ENCODE peak calls at places on chromosomes 16 and 17, in seven cellular contexts. K is heart right ventricle, W is AG09309, G is progenitor cell of endocrine pancreas, M is psoas muscle, J is uterus, O is H9. C is an unnamed sample.

GRCh38 chr16:66959645-66960177 is 1.4 kb upstream of the CES3 start:
- DNase-seq in K (no peak), W (no peak), G (no peak), M (peak), O (no peak), J (no peak), C (no peak)

GRCh38 chr16:30031477-30031918 is 427 bp upstream of the TLCD3B start:
- DNase-seq in M (no peak), W (no peak), O (peak), G (no peak), K (no peak), J (no peak), C (no peak)

GRCh38 chr17:75639771-75640555 is 6.7 kb downstream of the SMIM5 start:
- DNase-seq in G (no peak), K (no peak), M (no peak), O (no peak), J (no peak), W (no peak), C (no peak)

GRCh38 chr17:46732754-46733398 is 85.6 kb downstream of the WNT3 start:
- DNase-seq in J (no peak), G (no peak), M (no peak), O (peak), W (no peak), K (no peak), C (no peak)

GRCh38 chr16:65353183-65353582 is 231.3 kb upstream of the CDH11 start:
- DNase-seq in O (no peak), J (no peak), W (no peak), M (no peak), G (no peak), K (no peak), C (no peak)

GRCh38 chr17:73455050-73455687 is 143.4 kb upstream of the CDC42EP4 start:
- DNase-seq in M (no peak), K (no peak), J (no peak), O (no peak), W (no peak), G (no peak), C (no peak)

GRCh38 chr17:79945591-79946255 is 89.9 kb downstream of the TBC1D16 start:
- DNase-seq in O (no peak), W (no peak), G (no peak), J (no peak), M (peak), K (no peak), C (no peak)

GRCh38 chr16:58196898-58197313 is 1.0 kb downstream of the CSNK2A2 start:
- DNase-seq in J (no peak), M (no peak), O (no peak), G (no peak), K (no peak), W (no peak), C (peak)

GRCh38 chr17:66073384-66073783 is 118.5 kb downstream of the CEP112 start:
- DNase-seq in M (no peak), J (no peak), K (no peak), G (no peak), O (peak), W (no peak), C (no peak)

GRCh38 chr16:1620391-1620790 is 8.2 kb downstream of the CRAMP1 start:
- DNase-seq in O (no peak), W (no peak), G (no peak), J (no peak), K (no peak), M (no peak), C (peak)

GRCh38 chr17:73412914-73413313 is 101.1 kb upstream of the CDC42EP4 start:
- DNase-seq in K (no peak), W (no peak), J (no peak), G (no peak), O (no peak), M (no peak), C (no peak)

GRCh38 chr17:38798614-38799500 is 499 bp downstream of the PIP4K2B start:
- DNase-seq in W (no peak), M (peak), J (no peak), G (no peak), K (peak), O (peak), C (no peak)

GRCh38 chr17:16997514-16998429 is 25.9 kb upstream of the TNFRSF13B start:
- DNase-seq in J (no peak), O (no peak), K (no peak), M (no peak), G (no peak), W (no peak), C (no peak)

GRCh38 chr17:57421393-57421717 is 165.0 kb downstream of the MSI2 start:
- DNase-seq in G (no peak), W (no peak), K (no peak), J (no peak), O (no peak), M (no peak), C (no peak)

GRCh38 chr16:49661465-49662187 is 194.3 kb downstream of the ZNF423 start:
- DNase-seq in M (peak), O (no peak), W (no peak), K (no peak), G (no peak), J (no peak), C (no peak)

GRCh38 chr16:48081656-48082055 is 74.1 kb downstream of the ABCC12 start:
- DNase-seq in O (no peak), J (no peak), G (no peak), M (no peak), W (peak), K (no peak), C (no peak)

GRCh38 chr16:281660-282249 is 1.2 kb upstream of the PDIA2 start:
- DNase-seq in W (no peak), M (no peak), G (no peak), K (no peak), J (no peak), O (no peak), C (no peak)

GRCh38 chr16:73483076-73483791 is 435.3 kb upstream of the ZFHX3 start:
- DNase-seq in J (no peak), M (no peak), W (no peak), O (peak), K (no peak), G (no peak), C (no peak)

GRCh38 chr17:79840204-79840988 is 1.2 kb upstream of the CBX4 start:
- DNase-seq in M (peak), G (no peak), O (peak), K (peak), J (peak), W (no peak), C (peak)

GRCh38 chr17:50621562-50621961 is 13.1 kb upstream of the ABCC3 start:
- DNase-seq in G (no peak), K (no peak), O (no peak), M (no peak), J (no peak), W (no peak), C (no peak)

GRCh38 chr17:19938736-19939135 is 38.9 kb downstream of the AKAP10 start:
- DNase-seq in K (no peak), G (no peak), O (no peak), J (no peak), W (no peak), M (no peak), C (no peak)

GRCh38 chr17:74737299-74738050 is 419 bp downstream of the RAB37 start:
- DNase-seq in M (no peak), J (no peak), K (no peak), O (peak), W (no peak), G (no peak), C (peak)

GRCh38 chr16:56245197-56245596 is 53.9 kb downstream of the GNAO1 start:
- DNase-seq in G (no peak), K (no peak), W (peak), M (no peak), O (no peak), J (no peak), C (no peak)

GRCh38 chr17:77376795-77377751 is 236.3 kb downstream of the SEC14L1 start:
- DNase-seq in G (no peak), J (peak), M (no peak), K (no peak), W (no peak), O (no peak), C (no peak)

GRCh38 chr17:35254107-35254802 is 11.4 kb downstream of the SLFN5 start:
- DNase-seq in J (peak), O (no peak), K (peak), M (peak), G (no peak), W (peak), C (no peak)

GRCh38 chr17:5892897-5893656 is 177.1 kb upstream of the WSCD1 start:
- DNase-seq in W (no peak), J (no peak), G (no peak), O (peak), M (no peak), K (no peak), C (no peak)

GRCh38 chr16:27284865-27285675 is 16.5 kb upstream of the NSMCE1 start:
- DNase-seq in K (no peak), J (no peak), G (no peak), O (no peak), W (no peak), M (no peak), C (no peak)

GRCh38 chr17:51372345-51373004 is 112.1 kb downstream of the UTP18 start:
- DNase-seq in J (no peak), W (peak), O (peak), K (peak), G (no peak), M (no peak), C (peak)

GRCh38 chr16:66717776-66718175 is 21.2 kb upstream of the CMTM4 start:
- DNase-seq in G (no peak), J (no peak), O (no peak), W (no peak), M (no peak), K (no peak), C (no peak)

GRCh38 chr17:17510456-17511292 is 14.5 kb upstream of the RASD1 start:
- DNase-seq in O (no peak), W (no peak), J (no peak), K (no peak), G (no peak), M (peak), C (no peak)

GRCh38 chr17:76138234-76138895 is 2.7 kb downstream of the FOXJ1 start:
- DNase-seq in K (no peak), J (no peak), O (peak), M (no peak), G (peak), W (no peak), C (no peak)

GRCh38 chr16:68319185-68319908 is 8.5 kb downstream of the PRMT7 start:
- DNase-seq in O (no peak), W (no peak), J (no peak), K (no peak), M (no peak), G (no peak), C (peak)

GRCh38 chr16:88894681-88895300 is 28.3 kb upstream of the PABPN1L start:
- DNase-seq in K (no peak), W (no peak), O (no peak), M (no peak), J (no peak), G (no peak), C (no peak)

GRCh38 chr17:18967806-18968744 is 16.1 kb downstream of the SLC5A10 start:
- DNase-seq in G (no peak), W (no peak), J (no peak), M (no peak), O (no peak), K (no peak), C (no peak)

GRCh38 chr17:50183439-50184001 is 17.7 kb downstream of the SGCA start:
- DNase-seq in M (peak), J (no peak), O (no peak), G (no peak), W (no peak), K (no peak), C (no peak)

GRCh38 chr17:13740692-13741091 is 139.0 kb upstream of the HS3ST3A1 start:
- DNase-seq in J (no peak), K (no peak), W (no peak), O (no peak), M (no peak), G (no peak), C (no peak)
- TF ChIP-seq CTCF in J (no peak), K (no peak), W (no peak), O (no peak), M (no peak), G (no peak), C (no peak)

GRCh38 chr16:53689636-53690035 is 14.0 kb downstream of the RPGRIP1L start:
- DNase-seq in W (no peak), O (no peak), G (no peak), K (no peak), M (no peak), J (no peak), C (no peak)

GRCh38 chr16:53695070-53695469 is 8.6 kb downstream of the RPGRIP1L start:
- DNase-seq in W (peak), M (no peak), G (no peak), O (no peak), J (no peak), K (no peak), C (no peak)

GRCh38 chr16:53692146-53692545 is 11.5 kb downstream of the RPGRIP1L start:
- DNase-seq in K (no peak), O (peak), G (no peak), J (no peak), W (no peak), M (no peak), C (no peak)
- TF ChIP-seq CTCF in K (no peak), O (peak), G (peak), J (no peak), W (no peak), M (no peak), C (no peak)

GRCh38 chr17:7548585-7549400 is at the start of gene TNFSF12:
- DNase-seq in M (peak), W (no peak), G (no peak), J (peak), K (peak), O (peak), C (peak)
- TF ChIP-seq CTCF in M (peak), W (peak), G (peak), J (no peak), K (no peak), O (no peak), C (no peak)

GRCh38 chr16:83804366-83804765 is 3.4 kb upstream of the HSBP1 start:
- DNase-seq in M (no peak), G (no peak), J (no peak), W (no peak), K (no peak), O (no peak), C (no peak)
- TF ChIP-seq CTCF in M (no peak), G (no peak), J (no peak), W (no peak), K (no peak), O (no peak), C (no peak)

C was measured in GM20000.